ENCODE peak calls at places on chromosomes 7 and 10, in eight cellular contexts. H is tibial nerve, R is prostate gland, N is stomach, S is adrenal gland, X is HepG2, O is A549, D is uterus. E is an unnamed sample.

GRCh38 chr10:124388476-124388822 is 30.3 kb downstream of the OAT start:
- DNase-seq in D (no peak), H (no peak), O (no peak), X (no peak), R (no peak), N (no peak), S (no peak), E (no peak)

GRCh38 chr10:88372051-88372450 is 211.1 kb downstream of the RNLS start:
- DNase-seq in X (no peak), R (no peak), D (no peak), H (no peak), N (no peak), S (no peak), O (no peak), E (no peak)

GRCh38 chr7:45007106-45007505 is 7.1 kb downstream of the CCM2 start:
- DNase-seq in O (no peak), R (no peak), D (no peak), N (no peak), X (no peak), S (no peak), H (no peak), E (no peak)

GRCh38 chr7:15554081-15554480 is 7.7 kb downstream of the AGMO start:
- DNase-seq in H (no peak), N (no peak), R (no peak), D (no peak), O (peak; percentile 60), S (no peak), X (no peak), E (no peak)

GRCh38 chr10:113142601-113143000 is 192.6 kb downstream of the TCF7L2 start:
- DNase-seq in X (no peak), O (no peak), N (no peak), H (no peak), S (no peak), D (no peak), R (no peak), E (no peak)

GRCh38 chr7:52616552-52616951 is 418.9 kb upstream of the POM121L12 start:
- DNase-seq in D (no peak), N (no peak), S (no peak), O (no peak), H (no peak), R (no peak), X (no peak), E (no peak)

GRCh38 chr7:131555565-131556054 is 818 bp downstream of the PODXL start:
- DNase-seq in H (no peak), N (no peak), O (no peak), S (no peak), R (no peak), D (no peak), X (no peak), E (no peak)

GRCh38 chr10:57338823-57339558 is 928.7 kb downstream of the IPMK start:
- DNase-seq in D (no peak), O (peak; percentile 58), H (peak; percentile 38), X (peak; percentile 45), R (no peak), N (no peak), S (no peak), E (no peak)

GRCh38 chr10:69899727-69900595 is 98.3 kb downstream of the COL13A1 start:
- DNase-seq in H (no peak), S (no peak), R (no peak), D (no peak), N (no peak), O (no peak), X (no peak), E (peak; percentile 73)

GRCh38 chr7:114392686-114393085 is 21.9 kb upstream of the FOXP2 start:
- DNase-seq in N (no peak), O (no peak), X (no peak), H (no peak), S (no peak), R (no peak), D (no peak), E (no peak)

GRCh38 chr10:16787361-16787791 is 29.8 kb downstream of the RSU1 start:
- DNase-seq in N (no peak), O (no peak), H (no peak), S (no peak), D (no peak), R (no peak), X (no peak), E (no peak)

GRCh38 chr10:110641256-110641655 is 2.9 kb upstream of the RBM20 start:
- DNase-seq in R (no peak), S (no peak), H (no peak), D (no peak), O (peak; percentile 91), N (no peak), X (peak; percentile 56), E (peak; percentile 67)

GRCh38 chr10:90865400-90865799 is 6.4 kb upstream of the RPP30 start:
- DNase-seq in R (no peak), S (no peak), X (no peak), N (no peak), H (no peak), O (no peak), D (no peak), E (no peak)

GRCh38 chr10:6108631-6109443 is 20.0 kb downstream of the RBM17 start:
- DNase-seq in R (no peak), O (peak; percentile 57), X (peak; percentile 42), N (no peak), S (no peak), D (no peak), H (no peak), E (no peak)

GRCh38 chr7:118239014-118239413 is 14.5 kb downstream of the ANKRD7 start:
- DNase-seq in O (no peak), S (no peak), R (no peak), X (no peak), N (no peak), H (no peak), D (no peak), E (no peak)
- H3K4me1 ChIP-seq in O (no peaks in the 10 kb centered on the region), S (no peaks in the 10 kb centered on the region), R (no peaks in the 10 kb centered on the region), X (no peaks in the 10 kb centered on the region), N (no peaks in the 10 kb centered on the region), H (no peaks in the 10 kb centered on the region), D (no peaks in the 10 kb centered on the region), E (no peaks in the 10 kb centered on the region)

DNA sequence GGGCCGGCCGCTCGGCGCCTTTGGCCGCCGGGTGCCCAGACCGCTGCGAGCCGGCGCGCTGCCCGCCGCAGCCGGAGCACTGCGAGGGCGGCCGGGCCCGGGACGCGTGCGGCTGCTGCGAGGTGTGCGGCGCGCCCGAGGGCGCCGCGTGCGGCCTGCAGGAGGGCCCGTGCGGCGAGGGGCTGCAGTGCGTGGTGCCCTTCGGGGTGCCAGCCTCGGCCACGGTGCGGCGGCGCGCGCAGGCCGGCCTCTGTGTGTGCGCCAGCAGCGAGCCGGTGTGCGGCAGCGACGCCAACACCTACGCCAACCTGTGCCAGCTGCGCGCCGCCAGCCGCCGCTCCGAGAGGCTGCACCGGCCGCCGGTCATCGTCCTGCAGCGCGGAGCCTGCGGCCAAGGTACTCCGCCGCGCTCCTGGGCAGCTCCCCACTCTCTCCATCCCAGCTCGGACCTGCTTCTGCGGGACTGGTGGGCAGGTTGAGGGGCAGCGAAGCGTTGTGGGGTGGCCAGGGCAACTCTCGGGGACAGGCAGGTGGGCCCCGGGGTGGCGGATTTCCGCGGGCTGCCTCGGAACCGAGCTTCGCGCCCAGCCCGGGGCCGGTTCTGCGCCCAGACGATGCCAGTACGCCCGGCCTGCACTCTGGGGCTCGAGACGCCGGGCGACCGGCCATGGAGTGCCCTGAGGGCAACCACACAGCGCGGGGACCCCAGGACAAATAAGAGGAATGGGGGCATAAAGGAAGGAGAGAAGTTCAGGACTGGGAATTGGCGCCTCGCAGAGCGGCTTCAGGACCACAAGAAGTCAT is 578 bp downstream of the HTRA1 start:
- DNase-seq in O (peak; percentile 47), H (no peak), R (peak; percentile 32), X (no peak), N (peak; percentile 46), S (no peak), D (peak; percentile 34), E (no peak)
- H3K4me3 ChIP-seq in O (peak overlapping the region; percentile 82), H (peak overlapping the region; percentile 54), R (peak overlapping the region; percentile 51), X (peak overlapping the region; percentile 13), N (peak overlapping the region; percentile 66), S (peak overlapping the region; percentile 34), D (peak overlapping the region; percentile 56), E (peak overlapping the region; percentile 69)

GRCh38 chr10:102917314-102917961 is 656 bp upstream of the CNNM2 start:
- DNase-seq in X (peak; percentile 46), S (peak; percentile 84), R (peak; percentile 82), N (peak; percentile 85), D (peak; percentile 82), H (peak; percentile 78), O (peak; percentile 74), E (peak; percentile 79)
- TF ChIP-seq POLR2A in X (no peak), S (peak; percentile 81), R (no peak), N (no peak), D (peak; percentile 26), H (no peak), O (no peak), E (peak; percentile 29)

GRCh38 chr7:158815046-158815445 is 14.3 kb downstream of the ESYT2 start:
- DNase-seq in R (no peak), D (no peak), X (no peak), H (no peak), S (no peak), O (no peak), N (no peak), E (peak; percentile 33)

GRCh38 chr7:158815471-158816128 is 13.7 kb downstream of the ESYT2 start:
- DNase-seq in R (no peak), O (no peak), D (no peak), H (no peak), N (no peak), S (no peak), X (no peak), E (no peak)

GRCh38 chr7:158816271-158816670 is 13.0 kb downstream of the ESYT2 start:
- DNase-seq in O (no peak), R (no peak), X (no peak), H (no peak), D (no peak), N (no peak), S (no peak), E (no peak)

GRCh38 chr7:158818325-158819213 is 10.7 kb downstream of the ESYT2 start:
- DNase-seq in X (peak; percentile 91), S (peak; percentile 98), H (peak; percentile 71), D (peak; percentile 75), N (peak; percentile 72), R (no peak), O (peak; percentile 98), E (peak; percentile 92)

DNA sequence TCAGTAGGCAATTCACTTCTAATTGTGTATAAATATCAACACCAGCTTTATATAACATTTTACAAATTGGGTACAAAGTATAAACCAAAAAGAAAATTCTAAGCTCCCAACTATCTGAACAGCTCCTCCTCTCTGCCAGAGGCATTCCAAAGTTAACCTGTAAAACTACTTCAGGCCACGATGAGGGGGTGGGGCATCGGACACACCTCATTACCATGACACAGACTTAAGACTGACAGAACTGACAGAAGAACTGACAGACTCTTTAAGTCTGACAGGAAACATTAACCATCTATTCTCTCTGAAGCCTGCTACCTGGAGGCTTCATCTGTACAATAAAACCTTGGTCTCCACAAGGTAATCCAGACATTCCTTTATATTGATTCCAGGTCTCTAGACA is 12.3 kb downstream of the ESYT2 start:
- DNase-seq in O (no peak), N (peak; percentile 40), H (no peak), R (no peak), D (no peak), S (no peak), X (no peak), E (no peak)
- H3K4me1 ChIP-seq in O (peaks cover 74% of the 10 kb centered on the region), N (peaks cover 87% of the 10 kb centered on the region), H (peaks cover 82% of the 10 kb centered on the region), R (no peaks in the 10 kb centered on the region), D (peaks cover 6% of the 10 kb centered on the region), S (peaks cover 68% of the 10 kb centered on the region), X (peaks cover 82% of the 10 kb centered on the region), E (peaks cover 76% of the 10 kb centered on the region)

GRCh38 chr7:112752576-112752975 is 37.6 kb downstream of the TMEM168 start:
- DNase-seq in H (no peak), N (no peak), X (no peak), S (no peak), O (no peak), R (no peak), D (no peak), E (no peak)
- H3K4me3 ChIP-seq in H (no peak overlapping the region), N (no peak overlapping the region), X (no peak overlapping the region), S (no peak overlapping the region), O (no peak overlapping the region), R (no peak overlapping the region), D (no peak overlapping the region), E (no peak overlapping the region)

GRCh38 chr7:155298834-155299538 is 1.3 kb downstream of the INSIG1 start:
- DNase-seq in R (peak; percentile 95), O (peak; percentile 93), H (peak; percentile 86), S (peak; percentile 97), N (peak; percentile 94), X (no peak), D (peak; percentile 81), E (peak; percentile 96)
- TF ChIP-seq POLR2A in R (peak; percentile 62), O (no peak), H (peak; percentile 52), S (peak; percentile 84), N (peak; percentile 30), X (no peak), D (peak; percentile 45), E (peak; percentile 44)

E was measured in gastrocnemius medialis.